ENCODE peak calls at places on chromosomes 16 and 17, in five cellular contexts. One of them, this sample, is unnamed.

GRCh38 chr16:27211026-27211425 is 7.7 kb downstream of the KDM8 start:
- DNase-seq in sigmoid colon: no peak
- DNase-seq in HCT116: no peak
- DNase-seq in body of pancreas: no peak
- DNase-seq in spleen: no peak
- DNase-seq in this sample: no peak

GRCh38 chr16:15552507-15552906 is 90.4 kb downstream of the MARF1 start:
- DNase-seq in spleen: no peak
- DNase-seq in HCT116: no peak
- DNase-seq in body of pancreas: no peak
- DNase-seq in sigmoid colon: no peak
- DNase-seq in this sample: no peak

GRCh38 chr16:84091460-84091859 is 25.3 kb downstream of the MBTPS1 start:
- DNase-seq in sigmoid colon: no peak
- DNase-seq in HCT116: no peak
- DNase-seq in body of pancreas: no peak
- DNase-seq in spleen: no peak
- DNase-seq in this sample: no peak

GRCh38 chr16:27703545-27703944 is 153.6 kb downstream of the KATNIP start:
- DNase-seq in body of pancreas: no peak
- DNase-seq in sigmoid colon: peak
- DNase-seq in HCT116: no peak
- DNase-seq in spleen: peak
- DNase-seq in this sample: peak

GRCh38 chr17:6343191-6343590 is 91.7 kb downstream of the AIPL1 start:
- DNase-seq in spleen: no peak
- DNase-seq in body of pancreas: no peak
- DNase-seq in sigmoid colon: no peak
- DNase-seq in HCT116: no peak
- DNase-seq in this sample: no peak

GRCh38 chr16:68737730-68738590 is 868 bp downstream of the CDH1 start:
- DNase-seq in spleen: peak
- DNase-seq in body of pancreas: peak
- DNase-seq in sigmoid colon: no peak
- DNase-seq in HCT116: no peak
- DNase-seq in this sample: no peak

GRCh38 chr16:17106243-17106791 is 364.4 kb downstream of the XYLT1 start:
- DNase-seq in HCT116: no peak
- DNase-seq in body of pancreas: no peak
- DNase-seq in sigmoid colon: no peak
- DNase-seq in spleen: no peak
- DNase-seq in this sample: no peak

GRCh38 chr16:15450624-15451023 is 16.2 kb downstream of the BMERB1 start:
- DNase-seq in HCT116: no peak
- DNase-seq in body of pancreas: no peak
- DNase-seq in sigmoid colon: peak
- DNase-seq in spleen: no peak
- DNase-seq in this sample: no peak

GRCh38 chr17:40415390-40415789 is 2.3 kb downstream of the TOP2A start:
- DNase-seq in spleen: no peak
- DNase-seq in HCT116: no peak
- DNase-seq in sigmoid colon: no peak
- DNase-seq in body of pancreas: no peak
- DNase-seq in this sample: peak

GRCh38 chr16:19166500-19166899 is 1.5 kb upstream of the SYT17 start:
- DNase-seq in body of pancreas: no peak
- DNase-seq in HCT116: peak
- DNase-seq in sigmoid colon: no peak
- DNase-seq in spleen: no peak
- DNase-seq in this sample: no peak

GRCh38 chr16:55444754-55445485 is 34.1 kb upstream of the MMP2 start:
- DNase-seq in sigmoid colon: peak
- DNase-seq in spleen: no peak
- DNase-seq in HCT116: no peak
- DNase-seq in body of pancreas: peak
- DNase-seq in this sample: no peak

GRCh38 chr16:89687092-89687940 is 827 bp downstream of the CDK10 start:
- DNase-seq in spleen: no peak
- DNase-seq in HCT116: no peak
- DNase-seq in sigmoid colon: no peak
- DNase-seq in body of pancreas: peak
- DNase-seq in this sample: peak

GRCh38 chr17:67557921-67558320 is 159.8 kb upstream of the NOL11 start:
- DNase-seq in sigmoid colon: peak
- DNase-seq in body of pancreas: no peak
- DNase-seq in spleen: no peak
- DNase-seq in HCT116: no peak
- DNase-seq in this sample: peak

GRCh38 chr17:73610331-73610911 is 33.8 kb downstream of the SDK2 start:
- DNase-seq in spleen: no peak
- DNase-seq in sigmoid colon: no peak
- DNase-seq in HCT116: no peak
- DNase-seq in body of pancreas: no peak
- DNase-seq in this sample: no peak

GRCh38 chr16:78386925-78387324 is 287.5 kb downstream of the WWOX start:
- DNase-seq in sigmoid colon: no peak
- DNase-seq in body of pancreas: no peak
- DNase-seq in spleen: no peak
- DNase-seq in HCT116: no peak
- DNase-seq in this sample: no peak

GRCh38 chr17:43018932-43019331 is 3.3 kb downstream of the VAT1 start:
- DNase-seq in spleen: no peak
- DNase-seq in HCT116: no peak
- DNase-seq in body of pancreas: no peak
- DNase-seq in sigmoid colon: no peak
- DNase-seq in this sample: no peak

GRCh38 chr17:47957591-47958490 is at the start of gene PRR15L:
- DNase-seq in HCT116: no peak
- DNase-seq in sigmoid colon: no peak
- DNase-seq in spleen: no peak
- DNase-seq in body of pancreas: peak
- DNase-seq in this sample: no peak

GRCh38 chr17:45200701-45201100 is 21.0 kb upstream of the FMNL1 start:
- DNase-seq in spleen: no peak
- DNase-seq in sigmoid colon: peak
- DNase-seq in body of pancreas: no peak
- DNase-seq in HCT116: no peak
- DNase-seq in this sample: no peak

GRCh38 chr16:35463358-35463757 is 2003.9 kb downstream of the TP53TG3F start:
- DNase-seq in body of pancreas: no peak
- DNase-seq in spleen: no peak
- DNase-seq in HCT116: no peak
- DNase-seq in sigmoid colon: no peak
- DNase-seq in this sample: no peak

GRCh38 chr16:2535644-2536021 is 2.2 kb upstream of the PDPK1 start:
- DNase-seq in spleen: peak
- DNase-seq in sigmoid colon: peak
- DNase-seq in body of pancreas: no peak
- DNase-seq in HCT116: no peak
- DNase-seq in this sample: peak

GRCh38 chr17:50893183-50893993 is 27.2 kb upstream of the TOB1 start:
- DNase-seq in spleen: no peak
- DNase-seq in sigmoid colon: peak
- DNase-seq in body of pancreas: peak
- DNase-seq in HCT116: peak
- DNase-seq in this sample: no peak

GRCh38 chr17:44623070-44623725 is 33.1 kb upstream of the MEIOC start:
- DNase-seq in body of pancreas: no peak
- DNase-seq in HCT116: peak
- DNase-seq in spleen: no peak
- DNase-seq in sigmoid colon: peak
- DNase-seq in this sample: no peak

GRCh38 chr16:86542756-86543750 is 12.0 kb downstream of the MTHFSD start:
- DNase-seq in spleen: no peak
- DNase-seq in sigmoid colon: peak
- DNase-seq in HCT116: no peak
- DNase-seq in body of pancreas: no peak
- DNase-seq in this sample: no peak

GRCh38 chr16:69131167-69131748 is 1.1 kb downstream of the CHTF8 start:
- DNase-seq in spleen: peak
- DNase-seq in HCT116: no peak
- DNase-seq in sigmoid colon: no peak
- DNase-seq in body of pancreas: no peak
- DNase-seq in this sample: peak

GRCh38 chr17:38815576-38816193 is 9.4 kb downstream of the CWC25 start:
- DNase-seq in HCT116: no peak
- DNase-seq in body of pancreas: no peak
- DNase-seq in sigmoid colon: no peak
- DNase-seq in spleen: no peak
- DNase-seq in this sample: peak

GRCh38 chr16:84465154-84465553 is 39.3 kb downstream of the MEAK7 start:
- DNase-seq in sigmoid colon: peak
- DNase-seq in body of pancreas: no peak
- DNase-seq in spleen: peak
- DNase-seq in HCT116: no peak
- DNase-seq in this sample: no peak

GRCh38 chr16:55876854-55877253 is 1.7 kb upstream of the CES5A start:
- DNase-seq in sigmoid colon: no peak
- DNase-seq in spleen: no peak
- DNase-seq in body of pancreas: no peak
- DNase-seq in HCT116: no peak
- DNase-seq in this sample: no peak

GRCh38 chr17:35913611-35914010 is 17.0 kb downstream of the RDM1 start:
- DNase-seq in HCT116: no peak
- DNase-seq in sigmoid colon: no peak
- DNase-seq in spleen: no peak
- DNase-seq in body of pancreas: no peak
- DNase-seq in this sample: no peak

GRCh38 chr16:11964761-11965539 is at the start of gene TNFRSF17:
- DNase-seq in body of pancreas: no peak
- DNase-seq in HCT116: no peak
- DNase-seq in sigmoid colon: no peak
- DNase-seq in spleen: no peak
- DNase-seq in this sample: no peak
- H3K4me3 ChIP-seq in body of pancreas: no peak
- H3K4me3 ChIP-seq in HCT116: no peak
- H3K4me3 ChIP-seq in sigmoid colon: no peak
- H3K4me3 ChIP-seq in spleen: peak
- H3K4me3 ChIP-seq in this sample: no peak

GRCh38 chr16:4298761-4299522 is 16.9 kb upstream of the GLIS2 start:
- DNase-seq in body of pancreas: peak
- DNase-seq in sigmoid colon: peak
- DNase-seq in HCT116: peak
- DNase-seq in spleen: no peak
- DNase-seq in this sample: peak
- H3K27ac ChIP-seq in body of pancreas: peak
- H3K27ac ChIP-seq in sigmoid colon: peak
- H3K27ac ChIP-seq in HCT116: peak
- H3K27ac ChIP-seq in spleen: no peak
- H3K27ac ChIP-seq in this sample: peak

DNA sequence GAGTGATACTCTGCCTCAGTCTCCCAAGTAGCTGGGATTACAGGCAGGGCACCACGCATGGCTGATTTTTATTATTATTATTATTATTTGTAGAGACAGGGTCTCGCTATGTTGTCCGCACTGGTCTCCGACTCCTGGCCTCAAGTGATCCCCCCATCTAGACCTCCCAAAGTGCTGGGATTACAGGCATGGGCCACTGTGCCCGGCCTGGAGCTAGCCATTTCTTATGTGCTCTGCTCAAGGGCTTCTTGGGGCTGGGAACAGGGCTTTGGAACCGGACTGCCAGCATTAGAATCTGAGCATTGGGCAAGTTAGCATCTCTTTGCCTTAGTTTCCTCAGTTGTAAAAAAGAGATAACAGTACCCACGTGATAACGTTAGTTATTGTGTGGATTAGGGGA is 111.3 kb downstream of the C16orf78 start:
- DNase-seq in HCT116: no peak
- DNase-seq in spleen: peak
- DNase-seq in body of pancreas: no peak
- DNase-seq in sigmoid colon: peak
- DNase-seq in this sample: no peak
- H3K4me3 ChIP-seq in HCT116: no peak
- H3K4me3 ChIP-seq in spleen: no peak
- H3K4me3 ChIP-seq in body of pancreas: no peak
- H3K4me3 ChIP-seq in sigmoid colon: no peak
- H3K4me3 ChIP-seq in this sample: no peak

DNA sequence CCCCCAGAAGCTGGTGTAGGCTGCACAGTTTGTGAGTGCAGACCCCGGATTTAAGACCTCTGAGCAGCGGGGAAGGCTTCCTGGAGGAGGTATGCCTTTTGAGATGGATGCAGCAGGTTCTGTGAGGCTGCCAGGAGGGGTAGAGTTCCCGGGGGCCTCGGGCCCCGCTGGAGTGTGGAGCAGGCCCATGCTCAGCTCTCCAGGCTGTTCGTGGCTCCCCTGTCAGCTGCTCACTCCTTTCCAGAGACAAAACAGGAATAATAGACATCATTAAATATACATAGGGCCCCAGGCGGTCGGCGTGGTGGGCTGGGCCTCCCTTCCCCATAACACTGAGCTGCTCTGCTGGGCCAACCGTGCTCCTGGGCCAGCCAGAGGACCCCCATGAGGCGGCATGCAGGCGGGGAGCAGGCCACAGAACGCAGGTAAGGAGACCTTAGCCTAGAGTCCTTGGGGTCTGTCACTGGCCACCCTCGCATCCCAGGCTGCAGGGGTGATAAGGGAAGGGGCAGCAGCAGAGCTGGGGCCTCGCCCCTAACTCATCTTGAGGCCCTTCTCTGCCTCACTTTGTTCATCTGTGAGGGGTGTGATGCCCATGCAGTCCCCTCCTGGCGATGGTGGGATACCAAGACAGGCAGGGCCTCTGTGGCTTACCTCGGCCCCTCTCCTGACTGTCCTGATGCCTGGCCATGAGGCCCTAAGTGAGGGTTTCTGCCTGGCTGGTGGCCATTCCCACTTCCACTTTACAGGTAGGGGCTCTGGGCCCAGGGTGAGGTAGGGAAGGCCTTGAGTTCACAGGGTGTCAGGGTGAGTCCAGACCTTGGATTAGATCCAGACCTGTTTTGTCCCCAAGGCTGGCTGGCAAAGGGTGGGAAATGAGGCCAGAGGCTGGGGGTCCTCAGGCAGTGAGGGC is at the start of gene MYO15A:
- DNase-seq in body of pancreas: no peak
- DNase-seq in sigmoid colon: no peak
- DNase-seq in HCT116: no peak
- DNase-seq in spleen: no peak
- DNase-seq in this sample: no peak
- H3K27ac ChIP-seq in body of pancreas: no peak
- H3K27ac ChIP-seq in sigmoid colon: no peak
- H3K27ac ChIP-seq in HCT116: no peak
- H3K27ac ChIP-seq in spleen: no peak
- H3K27ac ChIP-seq in this sample: no peak

GRCh38 chr16:630024-630814 is 566 bp upstream of the WFIKKN1 start:
- DNase-seq in spleen: peak
- DNase-seq in HCT116: no peak
- DNase-seq in body of pancreas: no peak
- DNase-seq in sigmoid colon: no peak
- DNase-seq in this sample: no peak
- H3K4me3 ChIP-seq in spleen: no peak
- H3K4me3 ChIP-seq in HCT116: no peak
- H3K4me3 ChIP-seq in body of pancreas: no peak
- H3K4me3 ChIP-seq in sigmoid colon: no peak
- H3K4me3 ChIP-seq in this sample: no peak

This sample was measured in brain microvascular endothelial cell.